ENCODE peak calls at places on chromosome 21, in five cellular contexts. J, V, A, G and Z are unnamed samples.

GRCh38 chr21:39630191-39630591 is 17.5 kb downstream of the B3GALT5 start:
- DNase-seq in V (no peak), G (no peak), A (no peak), J (no peak), Z (peak)

GRCh38 chr21:14533555-14534400 is 12.3 kb downstream of the SAMSN1 start:
- DNase-seq in A (no peak), J (no peak), V (no peak), G (no peak), Z (peak)

GRCh38 chr21:46226920-46227599 is 1.5 kb downstream of the LSS start:
- DNase-seq in A (no peak), V (peak), J (no peak), G (no peak), Z (no peak)

GRCh38 chr21:33668180-33668579 is 25.9 kb downstream of the ITSN1 start:
- DNase-seq in V (no peak), J (no peak), G (no peak), A (no peak), Z (no peak)

GRCh38 chr21:15015622-15016471 is 49.0 kb downstream of the NRIP1 start:
- DNase-seq in J (no peak), A (no peak), V (no peak), G (no peak), Z (peak)

GRCh38 chr21:43608225-43608624 is 51.1 kb downstream of the HSF2BP start:
- DNase-seq in V (no peak), J (no peak), G (no peak), A (no peak), Z (peak)

GRCh38 chr21:37636152-37636860 is 269.7 kb downstream of the DYRK1A start:
- DNase-seq in G (no peak), A (no peak), V (peak), J (no peak), Z (peak)

GRCh38 chr21:26061437-26061836 is 109.1 kb downstream of the APP start:
- DNase-seq in J (no peak), G (no peak), V (peak), A (no peak), Z (no peak)

GRCh38 chr21:35319684-35320083 is 270.6 kb upstream of the RUNX1 start:
- DNase-seq in G (no peak), V (no peak), J (no peak), A (no peak), Z (peak)

GRCh38 chr21:42580076-42580792 is 66.6 kb downstream of the SLC37A1 start:
- DNase-seq in G (no peak), J (no peak), V (no peak), A (no peak), Z (no peak)

GRCh38 chr21:33975548-33976081 is 60.0 kb upstream of the ATP5PO start:
- DNase-seq in V (peak), A (no peak), J (no peak), G (no peak), Z (peak)

GRCh38 chr21:16455978-16456377 is 726.2 kb downstream of the USP25 start:
- DNase-seq in A (peak), V (no peak), J (no peak), G (no peak), Z (no peak)

GRCh38 chr21:46182548-46183336 is 1.5 kb downstream of the SPATC1L start:
- DNase-seq in A (peak), V (peak), J (no peak), G (no peak), Z (no peak)

GRCh38 chr21:45454081-45454923 is 49.3 kb downstream of the COL18A1 start:
- DNase-seq in J (no peak), G (no peak), A (no peak), V (no peak), Z (no peak)

GRCh38 chr21:22536511-22536910 is 1538.3 kb downstream of the NCAM2 start:
- DNase-seq in A (no peak), G (no peak), J (no peak), V (peak), Z (peak)

GRCh38 chr21:31447477-31447876 is 103.4 kb upstream of the TIAM1 start:
- DNase-seq in V (no peak), J (no peak), G (no peak), A (no peak), Z (no peak)

GRCh38 chr21:46057710-46058241 is 40.1 kb upstream of the COL6A2 start:
- DNase-seq in V (no peak), G (no peak), J (no peak), A (no peak), Z (no peak)

GRCh38 chr21:27756191-27756590 is 789.3 kb upstream of the ADAMTS5 start:
- DNase-seq in G (no peak), A (no peak), V (no peak), J (no peak), Z (peak)
- H3K4me3 ChIP-seq in G (no peak), A (no peak), V (no peak), J (no peak), Z (no peak)

GRCh38 chr21:17784604-17785402 is 34.4 kb downstream of the C21orf91 start:
- DNase-seq in J (no peak), V (no peak), A (no peak), G (no peak), Z (peak)
- TF ChIP-seq EZH2phosphoT487 in J (no peak), V (no peak), A (no peak), G (no peak), Z (no peak)

GRCh38 chr21:32494946-32495703 is 82.6 kb downstream of the EVA1C start:
- DNase-seq in A (peak), G (no peak), J (no peak), V (peak), Z (peak)

GRCh38 chr21:32496536-32496935 is 84.0 kb downstream of the EVA1C start:
- DNase-seq in A (no peak), G (no peak), V (no peak), J (no peak), Z (no peak)

DNA sequence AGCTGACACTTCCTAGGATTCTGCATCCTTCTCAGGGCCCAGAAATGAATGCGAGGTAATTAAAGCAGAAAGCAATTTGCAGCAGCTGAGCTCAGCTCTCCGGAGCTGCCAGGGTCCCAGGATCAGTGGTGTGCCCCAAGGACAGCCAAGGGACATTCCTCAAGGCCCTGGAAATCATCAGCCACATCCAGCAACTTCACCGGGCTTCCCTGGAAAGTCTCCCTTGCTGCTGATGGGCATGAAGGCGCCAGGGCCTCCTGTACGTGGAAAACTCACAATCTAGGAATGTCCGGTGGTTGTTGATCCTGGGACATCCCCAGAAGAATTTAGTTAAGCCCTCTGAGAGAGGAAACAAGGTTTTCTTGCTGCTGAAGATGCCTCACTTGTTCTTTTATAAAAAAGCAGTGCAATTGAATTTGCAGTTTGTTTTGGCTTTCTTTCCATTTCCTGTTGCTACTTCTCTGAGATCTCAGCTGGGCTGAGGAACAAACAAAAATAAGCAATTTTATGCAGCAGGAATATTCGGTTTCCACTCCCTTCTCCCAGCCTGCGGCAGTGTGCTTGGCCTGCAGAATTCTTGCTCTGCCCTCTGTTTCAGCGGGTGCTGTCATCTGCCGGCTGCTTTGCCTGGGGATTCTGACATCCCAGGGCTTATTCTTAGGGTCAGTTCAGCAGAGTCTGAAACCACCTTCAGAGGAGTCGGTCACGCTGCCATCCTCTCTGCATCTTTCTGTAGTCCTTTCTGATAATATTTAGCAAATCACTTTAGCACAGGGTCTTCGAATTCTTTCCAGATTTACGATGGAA is 85.9 kb downstream of the TCP10L start:
- DNase-seq in G (no peak), V (peak), A (no peak), J (peak), Z (peak)
- TF ChIP-seq CTCF in G (no peak), V (peak), A (no peak), J (no peak), Z (no peak)

GRCh38 chr21:25036775-25037174 is 570.5 kb downstream of the MRPL39 start:
- DNase-seq in V (no peak), J (no peak), G (no peak), A (no peak), Z (no peak)

GRCh38 chr21:25039461-25040380 is 567.6 kb downstream of the MRPL39 start:
- DNase-seq in A (peak), V (no peak), J (peak), G (no peak), Z (peak)
- H3K4me3 ChIP-seq in A (no peak), V (no peak), J (peak), G (no peak), Z (peak)

GRCh38 chr21:29405503-29406122 is 106.9 kb downstream of the BACH1 start:
- DNase-seq in J (no peak), V (no peak), G (no peak), A (no peak), Z (no peak)

GRCh38 chr21:29406385-29406784 is 107.7 kb downstream of the BACH1 start:
- DNase-seq in A (no peak), V (no peak), G (no peak), J (no peak), Z (no peak)

GRCh38 chr21:29407571-29407970 is 108.8 kb downstream of the BACH1 start:
- DNase-seq in J (no peak), V (no peak), A (peak), G (no peak), Z (no peak)

GRCh38 chr21:29403291-29403690 is 104.6 kb downstream of the BACH1 start:
- DNase-seq in V (no peak), G (no peak), A (no peak), J (no peak), Z (no peak)

GRCh38 chr21:29403922-29404538 is 105.3 kb downstream of the BACH1 start:
- DNase-seq in J (no peak), V (no peak), A (no peak), G (no peak), Z (no peak)
- TF ChIP-seq EZH2phosphoT487 in J (no peak), V (no peak), A (no peak), G (no peak), Z (no peak)

DNA sequence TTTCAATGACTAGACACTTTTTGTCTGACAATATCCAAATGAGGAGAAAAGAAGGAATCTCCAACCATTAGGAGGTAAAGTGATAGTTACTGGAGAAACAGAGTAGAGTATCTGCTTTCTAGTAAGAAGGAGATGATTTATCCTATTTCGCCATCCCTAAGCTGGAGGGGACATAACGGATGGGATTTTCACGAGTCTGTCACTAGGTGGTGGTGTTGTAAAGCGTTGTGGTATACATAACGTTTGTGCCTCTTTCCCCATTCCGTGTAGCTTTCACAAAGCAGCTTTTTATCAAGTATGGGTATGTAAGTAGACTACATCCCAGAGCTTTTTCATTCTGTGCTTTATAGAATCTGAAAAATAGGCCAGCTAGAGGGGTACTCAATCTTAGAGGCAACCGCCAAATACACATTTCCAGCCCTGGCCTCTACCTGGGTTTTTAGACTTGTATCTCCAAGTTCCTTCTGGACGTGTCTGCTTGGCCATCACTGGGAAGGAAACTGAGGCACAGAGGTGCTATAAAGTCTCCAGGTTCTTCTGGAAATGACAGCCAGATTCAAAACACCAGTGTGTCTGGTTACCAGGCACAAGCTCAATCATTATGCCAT is 33.3 kb upstream of the FAM3B start:
- DNase-seq in V (peak), G (peak), A (peak), J (peak), Z (peak)
- TF ChIP-seq CTCF in V (peak), G (peak), A (peak), J (peak), Z (peak)